ENCODE peak calls at places on chromosome 6, in seven cellular contexts. O, W, Z, X, T, N and F are unnamed samples. For H3K36me3, the result is how much of the 10 kb centered on the place peaks cover.

GRCh38 chr6:158539363-158539762 is 20.5 kb upstream of the TMEM181 start:
- DNase-seq in Z (no peak), O (no peak), X (no peak), N (no peak), T (no peak), W (no peak), F (no peak)

GRCh38 chr6:2970753-2971419 is 481 bp downstream of the SERPINB6 start:
- DNase-seq in X (no peak), T (no peak), W (peak), O (no peak), N (peak), Z (peak), F (no peak)

GRCh38 chr6:99119109-99120031 is 171.6 kb upstream of the FBXL4 start:
- DNase-seq in Z (peak), N (peak), T (peak), W (peak), O (peak), X (no peak), F (peak)

GRCh38 chr6:163391983-163392382 is 22.5 kb upstream of the QKI start:
- DNase-seq in Z (no peak), W (no peak), N (no peak), X (no peak), T (peak), O (no peak), F (no peak)

GRCh38 chr6:43242908-43243648 is at the start of gene TTBK1:
- DNase-seq in N (peak), X (no peak), T (no peak), W (peak), O (no peak), Z (no peak), F (no peak)

GRCh38 chr6:142444800-142445405 is 143.1 kb downstream of the ADGRG6 start:
- DNase-seq in T (no peak), N (no peak), W (no peak), X (no peak), O (no peak), Z (no peak), F (no peak)

GRCh38 chr6:134564705-134565104 is 246.8 kb upstream of the SGK1 start:
- DNase-seq in T (no peak), Z (no peak), X (no peak), O (peak), N (no peak), W (no peak), F (no peak)

GRCh38 chr6:5085638-5086293 is 625 bp downstream of the PPP1R3G start:
- DNase-seq in N (peak), W (peak), T (no peak), Z (no peak), X (no peak), O (no peak), F (no peak)

GRCh38 chr6:156016186-156016976 is 560.7 kb upstream of the NOX3 start:
- DNase-seq in X (no peak), W (no peak), T (no peak), O (no peak), Z (no peak), N (no peak), F (no peak)

GRCh38 chr6:22332726-22333125 is 35.9 kb upstream of the PRL start:
- DNase-seq in X (no peak), O (no peak), N (no peak), Z (no peak), W (peak), T (no peak), F (no peak)

GRCh38 chr6:156423829-156424228 is 353.3 kb upstream of the ARID1B start:
- DNase-seq in O (no peak), T (no peak), N (no peak), X (no peak), Z (peak), W (no peak), F (no peak)

GRCh38 chr6:30573113-30573512 is 1.9 kb downstream of the ABCF1 start:
- DNase-seq in W (no peak), X (no peak), N (no peak), Z (no peak), T (no peak), O (no peak), F (no peak)

GRCh38 chr6:22682979-22683378 is 113.6 kb downstream of the HDGFL1 start:
- DNase-seq in W (no peak), T (no peak), O (no peak), X (no peak), Z (no peak), N (no peak), F (no peak)

GRCh38 chr6:140817176-140817575 is 1315.5 kb upstream of the GJE1 start:
- DNase-seq in O (no peak), W (no peak), T (no peak), X (no peak), N (no peak), Z (no peak), F (no peak)

GRCh38 chr6:149895702-149896310 is 2.1 kb downstream of the RAET1E start:
- DNase-seq in X (no peak), O (no peak), Z (no peak), T (peak), W (no peak), N (peak), F (no peak)
- TF ChIP-seq REST in X (no peak), O (no peak), Z (no peak), T (no peak), W (no peak), N (no peak), F (no peak)

DNA sequence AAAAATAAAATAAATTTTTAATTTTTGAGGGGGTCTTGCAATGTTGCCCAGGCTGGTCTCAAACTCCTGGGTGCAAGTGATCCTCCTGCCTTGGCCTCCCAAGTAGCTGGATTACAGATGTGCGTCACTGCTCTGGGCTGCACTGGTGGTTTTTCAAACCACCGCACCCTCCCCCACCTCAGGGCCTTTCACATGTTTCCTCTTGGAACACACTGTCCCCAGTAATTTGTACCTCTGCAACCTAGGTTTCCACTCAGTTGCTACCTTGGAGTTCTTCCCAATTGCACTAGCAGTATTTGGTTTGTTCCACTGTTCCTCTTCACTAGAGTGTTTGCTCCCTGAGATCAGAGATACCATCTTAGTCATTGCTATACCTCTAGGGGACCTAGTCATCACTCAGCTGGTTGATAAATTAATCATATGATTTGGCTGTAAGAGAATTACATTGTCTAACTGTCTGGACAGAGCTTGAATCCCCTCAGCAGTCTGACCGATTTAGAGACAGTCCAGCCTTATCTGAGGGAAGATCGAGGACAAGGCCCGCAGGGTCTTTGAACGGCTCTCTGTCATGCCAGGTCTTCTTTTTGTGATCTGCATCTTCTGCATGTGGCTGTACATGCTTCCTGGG is 32.0 kb downstream of the CEP43 start:
- DNase-seq in O (no peak), N (peak), T (no peak), Z (no peak), W (no peak), X (no peak), F (no peak)
- H3K36me3 ChIP-seq in O (half or more), N (half or more), T (half or more), Z (half or more), W (under half), X (under half), F (under half)

DNA sequence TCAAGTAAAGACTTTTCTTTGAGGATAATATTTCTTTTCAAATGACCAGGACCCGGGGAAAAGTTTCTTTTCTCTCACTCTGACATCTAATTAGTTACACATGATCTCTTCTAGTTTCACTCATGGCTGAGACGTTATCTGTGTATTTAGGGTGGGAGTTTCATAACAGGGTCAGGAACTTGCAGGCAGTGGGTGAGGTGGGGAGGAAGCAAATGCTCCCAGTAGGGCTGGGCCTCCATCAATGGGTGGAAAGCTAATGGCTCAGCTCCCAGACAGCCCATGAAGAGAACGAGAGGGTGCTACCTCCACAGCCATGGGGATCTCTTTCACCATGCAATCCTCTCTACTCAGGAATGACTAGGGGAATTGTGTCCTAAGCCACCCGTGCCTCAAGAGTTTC is 119.3 kb downstream of the F13A1 start:
- DNase-seq in N (no peak), X (peak), Z (no peak), T (no peak), W (no peak), O (no peak), F (no peak)
- TF ChIP-seq REST in N (no peak), X (no peak), Z (no peak), T (no peak), W (no peak), O (no peak), F (no peak)

GRCh38 chr6:131161987-131162386 is 26.7 kb downstream of the AKAP7 start:
- DNase-seq in N (no peak), Z (no peak), O (no peak), T (no peak), W (peak), X (no peak), F (no peak)

GRCh38 chr6:131159578-131159977 is 24.3 kb downstream of the AKAP7 start:
- DNase-seq in W (no peak), Z (no peak), N (no peak), O (no peak), X (no peak), T (no peak), F (no peak)

GRCh38 chr6:131160254-131160758 is 25.0 kb downstream of the AKAP7 start:
- DNase-seq in X (no peak), Z (no peak), O (peak), W (no peak), T (no peak), N (no peak), F (no peak)

GRCh38 chr6:131156411-131156810 is 21.1 kb downstream of the AKAP7 start:
- DNase-seq in Z (no peak), O (no peak), T (no peak), W (no peak), X (no peak), N (no peak), F (no peak)
- H3K36me3 ChIP-seq in Z (under half), O (under half), T (under half), W (under half), X (under half), N (under half), F (under half)

GRCh38 chr6:166275714-166276166 is 32.5 kb downstream of the PRR18 start:
- DNase-seq in Z (peak), W (peak), X (no peak), T (no peak), O (peak), N (peak), F (peak)
- TF ChIP-seq REST in Z (no peak), W (no peak), X (no peak), T (no peak), O (no peak), N (no peak), F (no peak)

GRCh38 chr6:36489426-36489825 is 46.6 kb downstream of the KCTD20 start:
- DNase-seq in T (no peak), X (no peak), O (no peak), N (no peak), W (no peak), Z (no peak), F (no peak)
- H3K36me3 ChIP-seq in T (under half), X (under half), O (under half), N (under half), W (under half), Z (half or more), F (under half)

GRCh38 chr6:28734443-28734959 is 189.3 kb downstream of the TRIM27 start:
- DNase-seq in Z (no peak), N (no peak), W (no peak), X (no peak), O (no peak), T (no peak), F (no peak)

GRCh38 chr6:28737750-28738395 is 185.9 kb downstream of the TRIM27 start:
- DNase-seq in N (no peak), O (no peak), X (no peak), W (peak), Z (peak), T (no peak), F (no peak)

GRCh38 chr6:28736121-28736520 is 187.7 kb downstream of the TRIM27 start:
- DNase-seq in O (no peak), T (no peak), Z (no peak), N (no peak), X (no peak), W (no peak), F (no peak)

GRCh38 chr6:28741363-28741762 is 182.4 kb downstream of the TRIM27 start:
- DNase-seq in O (no peak), X (no peak), W (no peak), Z (no peak), N (no peak), T (no peak), F (no peak)

GRCh38 chr6:28738396-28738765 is 185.4 kb downstream of the TRIM27 start:
- DNase-seq in X (no peak), N (no peak), T (no peak), W (peak), Z (peak), O (no peak), F (no peak)
- TF ChIP-seq REST in X (no peak), N (no peak), T (no peak), W (no peak), Z (no peak), O (no peak), F (no peak)

GRCh38 chr6:13398081-13398406 is 69.7 kb upstream of the TBC1D7 start:
- DNase-seq in N (no peak), O (no peak), W (no peak), T (no peak), Z (no peak), X (no peak), F (no peak)

GRCh38 chr6:13396241-13396792 is 68.0 kb upstream of the TBC1D7 start:
- DNase-seq in W (no peak), T (no peak), O (no peak), N (no peak), X (no peak), Z (no peak), F (no peak)

GRCh38 chr6:13397359-13398080 is 69.2 kb upstream of the TBC1D7 start:
- DNase-seq in W (no peak), X (peak), N (no peak), T (no peak), O (no peak), Z (no peak), F (no peak)

GRCh38 chr6:13400772-13401171 is 72.4 kb upstream of the TBC1D7 start:
- DNase-seq in N (no peak), Z (no peak), W (no peak), O (no peak), X (peak), T (no peak), F (no peak)

DNA sequence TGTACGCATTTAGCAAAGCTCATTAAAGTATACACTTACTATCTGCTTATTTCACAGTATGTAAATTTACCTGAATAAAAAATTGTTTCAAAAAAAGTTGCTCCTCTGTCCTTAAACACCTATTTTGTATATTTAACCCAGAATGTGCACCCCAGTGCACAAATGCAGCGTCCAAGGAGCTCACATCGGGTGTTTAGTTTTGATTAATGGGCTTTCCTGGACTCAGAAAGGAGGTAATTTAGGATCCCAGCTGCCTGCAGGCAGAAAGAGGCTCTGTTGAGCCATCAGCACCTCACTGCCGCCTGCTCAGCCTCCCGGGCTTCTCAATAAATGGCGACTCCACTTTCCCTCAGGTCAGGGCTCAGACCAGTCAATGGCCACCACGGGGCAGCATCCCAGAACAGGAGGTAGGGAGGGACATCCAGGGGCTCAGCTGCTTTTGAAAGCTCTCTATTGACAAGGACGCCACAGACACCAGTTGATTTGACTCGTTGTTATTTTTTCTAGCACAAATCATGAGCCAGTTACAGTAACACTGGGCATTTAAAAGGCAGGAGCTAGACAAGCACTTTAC is 70.2 kb upstream of the TBC1D7 start:
- DNase-seq in N (peak), X (no peak), W (peak), O (no peak), Z (no peak), T (no peak), F (no peak)
- H3K36me3 ChIP-seq in N (under half), X (under half), W (under half), O (under half), Z (under half), T (under half), F (under half)

DNA sequence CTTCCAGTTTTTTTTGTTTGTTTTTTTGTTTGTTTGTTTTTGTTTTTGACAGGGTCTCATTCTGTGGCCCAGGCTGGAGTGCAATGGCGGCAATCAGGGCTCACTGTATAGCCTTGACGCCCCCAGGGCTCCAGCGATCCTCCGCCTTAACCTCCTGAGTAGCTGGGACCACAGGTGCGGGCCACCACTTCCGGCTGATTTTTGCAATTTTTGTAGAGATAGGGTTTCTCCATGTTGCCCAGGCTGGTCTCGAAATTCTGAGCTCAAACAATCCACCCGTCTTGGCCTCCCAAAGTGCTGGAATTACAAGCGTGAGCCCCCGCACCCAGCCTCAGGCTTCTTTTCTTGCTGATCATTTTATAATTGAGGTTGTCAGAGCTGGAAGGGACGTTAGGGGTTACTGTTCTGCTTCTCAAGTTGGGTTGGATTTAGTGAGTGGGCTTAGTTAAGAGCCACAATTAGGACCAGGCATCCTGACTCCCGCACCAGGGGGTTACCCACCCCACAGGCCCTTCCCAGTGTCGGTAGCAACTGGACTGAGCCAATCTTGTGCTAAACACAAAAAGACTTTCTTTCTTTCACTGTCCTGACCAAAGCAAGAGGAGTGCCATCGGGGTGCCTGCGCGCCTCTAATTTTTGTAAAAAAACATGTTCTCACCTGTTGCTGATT is 13.1 kb upstream of the ZSCAN9 start:
- DNase-seq in X (no peak), W (peak), O (no peak), T (no peak), N (no peak), Z (peak), F (no peak)
- TF ChIP-seq REST in X (no peak), W (no peak), O (no peak), T (no peak), N (no peak), Z (no peak), F (no peak)

GRCh38 chr6:73285674-73286283 is 22.8 kb upstream of the KHDC1 start:
- DNase-seq in Z (peak), T (peak), X (no peak), N (peak), O (peak), W (peak), F (no peak)
- H3K36me3 ChIP-seq in Z (under half), T (under half), X (under half), N (under half), O (under half), W (under half), F (under half)